ENCODE peak calls at places on chromosomes 11 and 22, in five cellular contexts. I, G, K, P and X are unnamed samples.

GRCh38 chr11:9092846-9093778 is 1.7 kb upstream of the SCUBE2 start:
- DNase-seq in G (no peak), K (no peak), I (no peak), P (peak; percentile 5), X (no peak)

GRCh38 chr11:100681064-100681502 is 6.0 kb upstream of the ARHGAP42 start:
- DNase-seq in K (peak; percentile 8), G (peak; percentile 75), I (peak; percentile 33), P (peak; percentile 56), X (no peak)

GRCh38 chr11:1197886-1198765 is 24.7 kb upstream of the MUC5B start:
- DNase-seq in I (peak; percentile 9), P (no peak), G (no peak), K (no peak), X (no peak)

GRCh38 chr11:130413383-130414106 is 14.9 kb downstream of the ADAMTS8 start:
- DNase-seq in P (peak; percentile 85), G (no peak), K (no peak), I (no peak), X (no peak)

GRCh38 chr11:42251984-42252383 is 792.5 kb upstream of the LRRC4C start:
- DNase-seq in I (no peak), P (no peak), G (no peak), K (no peak), X (no peak)

GRCh38 chr11:79242616-79243015 is 198.2 kb downstream of the TENM4 start:
- DNase-seq in K (no peak), G (no peak), P (peak; percentile 63), I (no peak), X (no peak)

GRCh38 chr11:69480547-69481392 is 693 bp upstream of the LINC01488 start:
- DNase-seq in G (no peak), P (no peak), K (no peak), I (peak; percentile 74), X (no peak)

GRCh38 chr11:67310246-67311050 is 7.1 kb downstream of the SSH3 start:
- DNase-seq in G (no peak), P (no peak), I (no peak), K (no peak), X (no peak)

GRCh38 chr11:94449437-94449836 is 44.2 kb downstream of the MRE11 start:
- DNase-seq in I (no peak), K (no peak), P (peak; percentile 51), G (no peak), X (peak; percentile 26)

GRCh38 chr11:36447514-36447913 is 62.6 kb downstream of the TRAF6 start:
- DNase-seq in G (no peak), K (no peak), I (no peak), P (peak; percentile 15), X (peak; percentile 29)

GRCh38 chr11:28878025-28878424 is 769.8 kb downstream of the METTL15 start:
- DNase-seq in K (no peak), P (no peak), I (no peak), G (no peak), X (no peak)

GRCh38 chr11:115506909-115507649 is 2.9 kb upstream of the CADM1 start:
- DNase-seq in G (no peak), P (peak; percentile 11), K (no peak), I (no peak), X (no peak)

GRCh38 chr22:44869196-44869595 is 116.8 kb downstream of the ARHGAP8 start:
- DNase-seq in G (no peak), K (no peak), I (no peak), P (no peak), X (no peak)

GRCh38 chr11:34986883-34987525 is 70.6 kb downstream of the PDHX start:
- DNase-seq in I (no peak), G (no peak), K (no peak), P (no peak), X (no peak)

GRCh38 chr11:57424802-57425564 is 1.9 kb downstream of the SLC43A3 start:
- DNase-seq in I (peak; percentile 57), G (peak; percentile 70), K (peak; percentile 63), P (peak; percentile 86), X (peak; percentile 44)

GRCh38 chr11:95256204-95256819 is 25.3 kb upstream of the SESN3 start:
- DNase-seq in G (no peak), P (peak; percentile 21), K (peak; percentile 8), I (no peak), X (no peak)

GRCh38 chr11:133697603-133698002 is 147.7 kb downstream of the SPATA19 start:
- DNase-seq in I (peak; percentile 25), K (no peak), G (no peak), P (no peak), X (no peak)

GRCh38 chr11:33701831-33702230 is 1.2 kb upstream of the C11orf91 start:
- DNase-seq in G (peak; percentile 60), I (no peak), K (no peak), P (peak; percentile 88), X (no peak)

GRCh38 chr22:42473484-42474193 is 41.4 kb upstream of the NFAM1 start:
- DNase-seq in I (no peak), P (peak; percentile 70), K (peak; percentile 16), G (no peak), X (peak; percentile 9)

GRCh38 chr11:126636911-126637799 is 281.7 kb downstream of the ST3GAL4 start:
- DNase-seq in P (no peak), I (no peak), G (no peak), K (no peak), X (peak; percentile 42)

GRCh38 chr22:37951305-37951704 is 2.1 kb downstream of the C22orf23 start:
- DNase-seq in I (no peak), K (no peak), G (no peak), P (peak; percentile 32), X (no peak)

GRCh38 chr11:61949169-61950034 is 749 bp upstream of the BEST1 start:
- DNase-seq in G (peak; percentile 66), K (no peak), P (peak; percentile 99), I (peak; percentile 65), X (peak; percentile 95)

GRCh38 chr11:74819400-74819799 is 70.8 kb downstream of the RNF169 start:
- DNase-seq in G (no peak), K (no peak), P (no peak), I (no peak), X (no peak)

GRCh38 chr11:131889760-131890620 is 519.6 kb downstream of the NTM start:
- DNase-seq in P (peak; percentile 44), I (no peak), G (no peak), K (no peak), X (no peak)

GRCh38 chr22:46934172-46934745 is 171.8 kb downstream of the TBC1D22A start:
- DNase-seq in K (no peak), P (no peak), G (no peak), I (no peak), X (no peak)

GRCh38 chr11:117230286-117230961 is 1.4 kb downstream of the PCSK7 start:
- DNase-seq in G (no peak), P (no peak), I (no peak), K (peak; percentile 67), X (no peak)

GRCh38 chr11:69280994-69281393 is 13.0 kb upstream of the MYEOV start:
- DNase-seq in I (no peak), G (no peak), K (no peak), P (peak; percentile 69), X (peak; percentile 73)

GRCh38 chr22:50315289-50316113 is 8.1 kb upstream of the PLXNB2 start:
- DNase-seq in K (no peak), P (no peak), G (no peak), I (no peak), X (no peak)

GRCh38 chr22:31872209-31872608 is 72.1 kb upstream of the YWHAH start:
- DNase-seq in K (no peak), I (no peak), G (no peak), P (no peak), X (no peak)

GRCh38 chr11:76158394-76159302 is 47.7 kb downstream of the WNT11 start:
- DNase-seq in P (no peak), I (no peak), K (no peak), G (no peak), X (no peak)

GRCh38 chr22:22748297-22748743 is 103.9 kb downstream of the GGTLC2 start:
- DNase-seq in K (peak; percentile 27), P (peak; percentile 65), I (no peak), G (peak; percentile 31), X (no peak)

GRCh38 chr11:8090756-8091155 is 9.7 kb downstream of the TUB start:
- DNase-seq in K (no peak), I (no peak), G (no peak), P (peak; percentile 40), X (no peak)

GRCh38 chr11:74452366-74452765 is 15.0 kb downstream of the KCNE3 start:
- DNase-seq in K (no peak), G (no peak), I (no peak), P (no peak), X (no peak)

GRCh38 chr11:20156876-20157613 is 3.2 kb downstream of the DBX1 start:
- DNase-seq in G (no peak), P (no peak), K (no peak), I (no peak), X (no peak)

GRCh38 chr11:119421351-119421750 is 1.6 kb downstream of the THY1 start:
- DNase-seq in P (peak; percentile 18), K (no peak), G (no peak), I (no peak), X (no peak)
- H3K4me3 ChIP-seq in P (peak overlapping the region; percentile 69), K (no peak overlapping the region), G (peak overlapping the region; percentile 60), I (no peak overlapping the region), X (peak overlapping the region; percentile 85)

DNA sequence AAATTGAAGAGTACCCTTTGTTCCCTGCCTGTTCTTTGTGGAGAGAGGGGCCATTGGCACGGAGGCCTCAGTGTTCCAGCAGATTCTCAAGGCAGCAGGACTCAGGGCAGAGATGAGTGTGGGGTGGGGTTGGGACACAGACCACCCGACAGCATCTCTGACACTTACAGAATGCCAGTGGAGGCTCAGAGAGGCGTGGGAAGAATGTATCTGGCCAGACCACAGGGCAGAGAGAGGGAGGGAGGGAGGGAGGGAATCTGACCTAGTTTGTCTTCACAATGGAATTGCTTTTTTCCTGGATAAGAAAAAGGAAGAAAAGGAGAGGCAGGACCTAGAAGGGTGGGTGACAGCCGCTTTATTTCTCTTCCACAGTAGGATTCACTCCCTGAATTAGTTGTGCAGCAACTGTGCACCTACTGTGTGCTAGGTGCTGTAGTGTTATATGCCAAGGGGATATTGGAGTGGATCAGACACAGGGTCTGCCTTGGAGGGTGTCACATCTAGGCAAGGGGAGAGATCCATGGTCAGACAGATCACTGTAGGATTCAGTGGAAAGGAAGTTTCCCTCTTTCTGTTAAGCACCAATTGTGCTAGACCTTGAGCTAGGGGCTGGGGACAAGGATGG is 3.7 kb downstream of the KCNK4 start:
- DNase-seq in G (no peak), K (no peak), P (no peak), I (no peak), X (no peak)
- H3K36me3 ChIP-seq in G (no peaks in the 10 kb centered on the region), K (no peaks in the 10 kb centered on the region), P (no peaks in the 10 kb centered on the region), I (no peaks in the 10 kb centered on the region), X (no peaks in the 10 kb centered on the region)

GRCh38 chr11:31817054-31817620 is 6.0 kb upstream of the PAX6 start:
- DNase-seq in K (no peak), I (no peak), P (no peak), G (no peak), X (no peak)
- H3K4me3 ChIP-seq in K (peak overlapping the region; percentile 32), I (peak overlapping the region; percentile 9), P (no peak overlapping the region), G (peak overlapping the region; percentile 33), X (no peak overlapping the region)

GRCh38 chr22:28711341-28711740 is 30.3 kb downstream of the CHEK2 start:
- DNase-seq in I (no peak), G (no peak), K (no peak), P (no peak), X (no peak)
- H3K36me3 ChIP-seq in I (peaks cover 10% of the 10 kb centered on the region), G (no peaks in the 10 kb centered on the region), K (no peaks in the 10 kb centered on the region), P (no peaks in the 10 kb centered on the region), X (no peaks in the 10 kb centered on the region)